ENCODE peak calls at places on chromosomes 5 and 9, in nine cellular contexts. K is adrenal gland, U is A549, F is uterus, I is keratinocyte, A is nephron progenitor cell, B is fibroblast of pulmonary artery, J is spleen, Q is SK-N-SH. D is an unnamed sample.
A peak's percentile ranks its signal among the peaks of the same experiment; 100 is the strongest.

GRCh38 chr9:121620777-121621437 is 30.5 kb upstream of the DAB2IP start:
- DNase-seq in K (no peak), U (peak; percentile 67), F (no peak), I (no peak), A (no peak), B (peak; percentile 33), J (no peak), Q (peak; percentile 79), D (no peak)

GRCh38 chr5:72223371-72223770 is 96.7 kb downstream of the MRPS27 start:
- DNase-seq in K (no peak), U (no peak), F (no peak), I (no peak), A (no peak), B (no peak), J (no peak), Q (no peak), D (no peak)

GRCh38 chr9:91727316-91727861 is 222.6 kb downstream of the ROR2 start:
- DNase-seq in K (peak; percentile 64), U (peak; percentile 80), F (peak; percentile 39), I (no peak), A (peak; percentile 57), B (peak; percentile 57), J (no peak), Q (peak; percentile 88), D (peak; percentile 39)

GRCh38 chr5:73770172-73770571 is 144.2 kb downstream of the ARHGEF28 start:
- DNase-seq in K (no peak), U (no peak), F (no peak), I (no peak), A (no peak), B (no peak), J (no peak), Q (no peak), D (no peak)

GRCh38 chr5:147410496-147411395 is 99.1 kb downstream of the DPYSL3 start:
- DNase-seq in K (no peak), U (no peak), F (peak; percentile 34), I (no peak), A (no peak), B (peak; percentile 37), J (no peak), Q (peak; percentile 40), D (no peak)

GRCh38 chr5:117054808-117055398 is 480.3 kb upstream of the SEMA6A start:
- DNase-seq in K (no peak), U (no peak), F (no peak), I (no peak), A (no peak), B (no peak), J (no peak), Q (no peak), D (no peak)

GRCh38 chr9:20391208-20391607 is 231.1 kb downstream of the MLLT3 start:
- DNase-seq in K (no peak), U (no peak), F (no peak), I (no peak), A (no peak), B (no peak), J (no peak), Q (no peak), D (no peak)

GRCh38 chr5:2759696-2760461 is 8.4 kb upstream of the IRX2 start:
- DNase-seq in K (peak; percentile 17), U (no peak), F (no peak), I (no peak), A (no peak), B (no peak), J (no peak), Q (no peak), D (no peak)

GRCh38 chr5:118553662-118554061 is 434.7 kb downstream of the DTWD2 start:
- DNase-seq in K (no peak), U (no peak), F (no peak), I (peak; percentile 25), A (no peak), B (peak; percentile 53), J (no peak), Q (no peak), D (peak; percentile 70)

GRCh38 chr9:91978739-91979414 is 28.8 kb upstream of the ROR2 start:
- DNase-seq in K (no peak), U (peak; percentile 46), F (no peak), I (no peak), A (peak; percentile 29), B (peak; percentile 91), J (no peak), Q (no peak), D (peak; percentile 62)

GRCh38 chr5:68419101-68419636 is 203.6 kb downstream of the PIK3R1 start:
- DNase-seq in K (no peak), U (no peak), F (no peak), I (no peak), A (no peak), B (no peak), J (no peak), Q (no peak), D (no peak)

GRCh38 chr5:64939772-64940510 is 171.2 kb downstream of the CWC27 start:
- DNase-seq in K (no peak), U (no peak), F (no peak), I (no peak), A (peak; percentile 24), B (peak; percentile 25), J (peak; percentile 44), Q (no peak), D (no peak)

GRCh38 chr5:148482196-148482595 is 98.4 kb downstream of the FBXO38 start:
- DNase-seq in K (no peak), U (no peak), F (no peak), I (no peak), A (no peak), B (peak; percentile 10), J (no peak), Q (no peak), D (no peak)

GRCh38 chr9:38171538-38171884 is 102.5 kb upstream of the SHB start:
- DNase-seq in K (no peak), U (no peak), F (no peak), I (no peak), A (no peak), B (no peak), J (no peak), Q (no peak), D (no peak)

GRCh38 chr9:120475341-120475740 is 104.6 kb downstream of the CDK5RAP2 start:
- DNase-seq in K (no peak), U (no peak), F (no peak), I (no peak), A (no peak), B (peak; percentile 78), J (no peak), Q (no peak), D (no peak)

GRCh38 chr9:115758441-115758840 is 395.1 kb upstream of the PAPPA start:
- DNase-seq in K (no peak), U (no peak), F (no peak), I (no peak), A (no peak), B (peak; percentile 47), J (no peak), Q (no peak), D (no peak)

GRCh38 chr9:7273575-7273974 is 515.8 kb downstream of the KDM4C start:
- DNase-seq in K (no peak), U (no peak), F (peak; percentile 21), I (no peak), A (peak; percentile 19), B (peak; percentile 60), J (no peak), Q (no peak), D (no peak)

DNA sequence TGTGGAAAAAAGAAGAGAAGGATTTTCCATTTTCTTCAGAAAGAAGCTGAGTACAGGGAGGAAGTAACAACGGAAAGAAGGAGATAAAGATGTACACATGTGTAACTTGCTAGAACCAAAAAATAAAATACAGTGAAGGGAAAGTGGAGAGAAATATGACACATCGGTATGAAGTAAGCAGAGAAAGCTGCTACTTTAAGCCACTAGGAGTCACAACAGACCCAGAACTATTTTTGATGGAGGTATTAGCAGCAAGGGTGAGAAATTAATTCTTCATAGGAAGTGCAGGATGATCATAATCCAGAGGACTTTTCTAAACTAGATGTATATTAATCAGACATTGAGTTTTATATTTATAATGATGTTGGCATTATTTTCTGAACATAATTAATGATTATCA is 88.5 kb downstream of the FAM174A start:
- DNase-seq in K (no peak), U (no peak), F (no peak), I (no peak), A (no peak), B (peak; percentile 68), J (no peak), Q (no peak), D (peak; percentile 24)
- TF ChIP-seq CTCF in K (peak; percentile 39), U (peak; percentile 49), F (no peak), I (peak; percentile 44), A (no peak), B (peak; percentile 75), J (peak; percentile 14), Q (peak; percentile 69), D (peak; percentile 68)

DNA sequence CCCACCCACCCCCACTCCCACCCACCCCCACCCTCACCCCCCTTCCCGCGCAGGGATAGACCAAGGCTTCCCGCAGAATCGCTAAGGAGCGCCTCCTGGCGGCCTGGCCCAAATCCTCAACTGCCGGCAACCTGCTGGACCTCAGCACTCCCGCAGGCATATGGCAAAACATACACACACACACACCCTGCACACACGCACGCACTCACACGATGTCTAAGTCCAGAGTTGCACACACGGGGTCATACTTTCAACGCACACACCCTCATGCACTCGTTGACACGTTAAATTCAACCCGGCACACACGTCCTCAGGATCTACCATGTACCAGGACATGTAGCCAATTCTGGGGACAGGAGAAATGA is 1.7 kb downstream of the CPLX2 start:
- DNase-seq in K (peak; percentile 81), U (peak; percentile 73), F (no peak), I (no peak), A (peak; percentile 71), B (no peak), J (no peak), Q (peak; percentile 89), D (no peak)
- TF ChIP-seq CTCF in K (peak; percentile 24), U (peak; percentile 55), F (no peak), I (peak; percentile 21), A (peak; percentile 30), B (peak; percentile 13), J (no peak), Q (peak; percentile 35), D (peak; percentile 31)

GRCh38 chr5:31270396-31270795 is 76.9 kb downstream of the CDH6 start:
- DNase-seq in K (no peak), U (no peak), F (no peak), I (no peak), A (no peak), B (peak; percentile 31), J (no peak), Q (peak; percentile 30), D (no peak)
- TF ChIP-seq CTCF in K (peak; percentile 52), U (peak; percentile 42), F (no peak), I (peak; percentile 44), A (peak; percentile 61), B (peak; percentile 51), J (no peak), Q (peak; percentile 66), D (peak; percentile 41)

DNA sequence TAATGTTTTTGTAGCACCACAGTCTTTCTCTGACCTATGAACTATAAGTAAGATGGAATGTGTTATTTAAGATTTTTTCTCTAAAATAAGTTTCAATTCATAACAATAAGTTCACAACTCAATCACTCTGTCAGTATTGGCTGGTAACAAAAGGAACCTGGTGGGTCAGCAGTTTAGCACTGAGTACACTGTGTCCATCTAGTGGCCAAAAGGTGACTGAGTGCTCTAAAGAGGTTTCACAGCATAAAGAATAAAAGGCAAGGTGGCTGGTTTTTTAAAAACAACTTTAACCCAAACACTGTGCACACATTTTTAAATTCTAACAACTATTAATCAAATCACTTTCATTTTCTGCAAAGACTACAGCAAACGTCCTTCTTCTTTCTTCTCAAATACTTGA is 443.3 kb downstream of the PDE4D start:
- DNase-seq in K (no peak), U (no peak), F (no peak), I (no peak), A (no peak), B (no peak), J (no peak), Q (no peak), D (no peak)
- TF ChIP-seq CTCF in K (no peak), U (peak; percentile 48), F (no peak), I (peak; percentile 10), A (no peak), B (peak; percentile 23), J (no peak), Q (peak; percentile 21), D (peak; percentile 24)